ENCODE peak calls at places on chromosomes 16 and 17, in five cellular contexts. A is mammary epithelial cell, Y is SK-N-SH, O is mesenchymal stem cell, I is fibroblast of lung. X is an unnamed sample.

GRCh38 chr16:87463722-87464690 is 28.8 kb downstream of the ZCCHC14 start:
- DNase-seq in A (no peak), Y (no peak), O (peak), I (no peak), X (no peak)

GRCh38 chr17:67784364-67785121 is 40.8 kb upstream of the BPTF start:
- DNase-seq in A (no peak), Y (no peak), O (no peak), I (no peak), X (no peak)

GRCh38 chr16:57529324-57530103 is 6.9 kb downstream of the CCDC102A start:
- DNase-seq in A (no peak), Y (peak), O (no peak), I (no peak), X (peak)

GRCh38 chr17:39653662-39654331 is 11.4 kb upstream of the TCAP start:
- DNase-seq in A (no peak), Y (peak), O (no peak), I (peak), X (peak)

GRCh38 chr17:13001991-13002615 is 15.7 kb downstream of the ELAC2 start:
- DNase-seq in A (no peak), Y (no peak), O (no peak), I (peak), X (peak)

GRCh38 chr17:5610956-5611355 is 26.6 kb upstream of the NLRP1 start:
- DNase-seq in A (no peak), Y (no peak), O (no peak), I (no peak), X (no peak)

GRCh38 chr17:14947671-14948070 is 317.5 kb downstream of the PMP22 start:
- DNase-seq in A (no peak), Y (no peak), O (no peak), I (no peak), X (no peak)

GRCh38 chr16:19898924-19899604 is 14.4 kb upstream of the GPRC5B start:
- DNase-seq in A (peak), Y (peak), O (peak), I (peak), X (peak)

GRCh38 chr17:337866-338265 is 14.7 kb downstream of the RPH3AL start:
- DNase-seq in A (no peak), Y (no peak), O (no peak), I (no peak), X (peak)

GRCh38 chr17:21098934-21099687 is 27.7 kb upstream of the DHRS7B start:
- DNase-seq in A (peak), Y (peak), O (peak), I (peak), X (peak)

GRCh38 chr16:53973021-53973420 is 269.1 kb downstream of the FTO start:
- DNase-seq in A (no peak), Y (no peak), O (no peak), I (no peak), X (no peak)

GRCh38 chr17:12107905-12108304 is 87.2 kb downstream of the MAP2K4 start:
- DNase-seq in A (no peak), Y (no peak), O (peak), I (peak), X (no peak)

GRCh38 chr17:65896889-65897288 is 295.0 kb downstream of the CEP112 start:
- DNase-seq in A (no peak), Y (no peak), O (no peak), I (no peak), X (no peak)

GRCh38 chr16:87226926-87227650 is 90.1 kb downstream of the C16orf95 start:
- DNase-seq in A (no peak), Y (no peak), O (peak), I (peak), X (no peak)

GRCh38 chr17:13550291-13550690 is 51.4 kb downstream of the HS3ST3A1 start:
- DNase-seq in A (peak), Y (no peak), O (no peak), I (no peak), X (no peak)

GRCh38 chr17:16440814-16441629 is 25.7 kb downstream of the TRPV2 start:
- DNase-seq in A (no peak), Y (no peak), O (no peak), I (no peak), X (no peak)

GRCh38 chr17:68843522-68843921 is 111.7 kb downstream of the ABCA8 start:
- DNase-seq in A (no peak), Y (no peak), O (no peak), I (no peak), X (no peak)

GRCh38 chr16:4052801-4053662 is 63.2 kb downstream of the ADCY9 start:
- DNase-seq in A (peak), Y (no peak), O (peak), I (peak), X (no peak)

GRCh38 chr16:13238182-13238581 is 336.8 kb downstream of the SHISA9 start:
- DNase-seq in A (no peak), Y (no peak), O (no peak), I (no peak), X (no peak)

GRCh38 chr16:67707210-67707609 is 11.9 kb downstream of the GFOD2 start:
- DNase-seq in A (no peak), Y (no peak), O (no peak), I (no peak), X (no peak)

GRCh38 chr17:48718162-48718780 is 4.0 kb downstream of the PRAC1 start:
- DNase-seq in A (no peak), Y (no peak), O (peak), I (no peak), X (no peak)

GRCh38 chr17:82787081-82787848 is 35.4 kb downstream of the TBCD start:
- DNase-seq in A (peak), Y (no peak), O (no peak), I (no peak), X (no peak)

GRCh38 chr16:70428178-70428998 is 10.5 kb downstream of the ST3GAL2 start:
- DNase-seq in A (peak), Y (peak), O (peak), I (peak), X (peak)

GRCh38 chr17:30222741-30223175 is 12.7 kb downstream of the SLC6A4 start:
- DNase-seq in A (no peak), Y (no peak), O (no peak), I (no peak), X (no peak)

GRCh38 chr16:57132470-57132869 is 40.1 kb downstream of the CPNE2 start:
- DNase-seq in A (no peak), Y (no peak), O (no peak), I (no peak), X (peak)

GRCh38 chr16:47848481-47849109 is 307.2 kb downstream of the ABCC12 start:
- DNase-seq in A (peak), Y (no peak), O (peak), I (peak), X (no peak)

GRCh38 chr17:51869387-51869786 is 289.1 kb downstream of the CA10 start:
- DNase-seq in A (peak), Y (no peak), O (peak), I (no peak), X (no peak)

GRCh38 chr17:63398680-63399079 is 47.4 kb downstream of the CYB561 start:
- DNase-seq in A (no peak), Y (no peak), O (no peak), I (no peak), X (no peak)

GRCh38 chr17:63402808-63403207 is 43.3 kb downstream of the CYB561 start:
- DNase-seq in A (no peak), Y (no peak), O (peak), I (peak), X (no peak)

GRCh38 chr17:63395075-63395815 is 50.9 kb downstream of the CYB561 start:
- DNase-seq in A (no peak), Y (no peak), O (no peak), I (peak), X (no peak)

GRCh38 chr17:63399856-63400255 is 46.2 kb downstream of the CYB561 start:
- DNase-seq in A (no peak), Y (peak), O (peak), I (peak), X (peak)

GRCh38 chr17:63399316-63399715 is 46.8 kb downstream of the CYB561 start:
- DNase-seq in A (no peak), Y (peak), O (peak), I (peak), X (no peak)
- H3K9ac ChIP-seq in A (no peak), Y (peak), O (peak), I (no peak), X (no peak)

GRCh38 chr16:1073262-1073558 is 663 bp downstream of the SSTR5 start:
- DNase-seq in A (no peak), Y (no peak), O (no peak), I (no peak), X (no peak)
- H3K9ac ChIP-seq in A (no peak), Y (no peak), O (no peak), I (no peak), X (no peak)

DNA sequence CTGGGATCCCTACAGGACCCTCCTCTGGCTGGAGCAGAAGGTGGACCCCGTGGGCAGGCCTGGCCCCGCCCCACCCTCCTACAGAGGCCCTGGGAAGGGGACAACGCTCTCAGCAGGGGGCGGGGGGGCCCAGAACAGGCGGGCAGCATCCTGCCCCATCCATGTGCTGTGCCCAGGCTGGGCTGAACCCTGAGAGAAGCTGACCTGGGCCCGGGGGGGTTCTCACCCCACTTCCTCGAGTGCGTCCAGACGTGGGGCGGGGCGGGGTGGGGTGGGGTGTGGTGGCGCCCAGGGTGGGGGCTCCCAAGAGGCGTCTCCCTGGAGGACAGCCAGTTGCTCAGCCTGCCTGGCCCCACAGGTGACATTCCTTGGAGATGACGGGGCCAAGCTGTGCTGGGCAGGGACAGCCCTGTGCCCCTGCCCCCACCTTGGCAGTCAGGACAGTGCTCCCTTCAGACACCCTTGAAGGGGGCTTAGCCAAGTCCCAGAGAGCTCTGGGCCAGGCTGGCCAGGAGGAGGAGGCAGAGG is 390 bp upstream of the UNC13D start:
- DNase-seq in A (peak), Y (peak), O (no peak), I (no peak), X (peak)
- H3K9ac ChIP-seq in A (no peak), Y (no peak), O (peak), I (no peak), X (peak)

DNA sequence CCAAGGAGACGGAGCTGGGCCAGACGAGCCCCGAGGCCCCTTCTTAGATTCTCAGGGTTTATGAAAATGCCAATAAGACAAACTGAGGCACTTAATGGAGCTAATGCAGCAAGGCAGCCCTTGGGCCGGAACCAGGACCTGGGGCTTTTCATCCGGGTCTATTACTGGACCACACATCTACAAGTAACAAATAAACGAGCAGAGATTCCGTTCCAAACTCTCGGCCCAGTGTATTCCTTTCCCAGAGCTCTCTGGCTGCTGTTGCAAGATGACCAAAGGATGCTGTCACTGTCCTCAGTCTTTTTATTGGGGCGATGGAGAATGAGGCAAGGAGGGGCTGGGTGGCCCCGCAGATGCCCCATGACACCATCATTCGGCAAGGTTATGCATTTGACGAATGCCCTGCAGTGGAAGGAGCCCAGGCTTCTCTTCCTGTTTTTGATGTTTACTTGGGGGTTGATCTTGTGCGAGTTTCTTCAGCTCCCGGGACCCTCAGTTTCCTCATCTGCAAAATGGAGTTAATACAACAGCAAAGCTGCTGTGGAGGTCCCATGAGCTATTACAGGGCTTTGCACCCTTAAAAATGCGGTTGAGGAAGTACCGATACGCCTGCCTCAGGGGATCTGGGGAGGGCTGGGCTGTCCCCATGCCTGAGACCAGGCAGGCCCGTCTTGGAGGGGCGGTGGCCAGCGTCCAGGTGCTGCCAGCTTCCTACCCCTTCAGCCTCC is 1.1 kb upstream of the NTN1 start:
- DNase-seq in A (no peak), Y (no peak), O (no peak), I (no peak), X (no peak)
- H3K9ac ChIP-seq in A (no peak), Y (no peak), O (no peak), I (no peak), X (no peak)

GRCh38 chr16:83955218-83956130 is 2.4 kb downstream of the OSGIN1 start:
- DNase-seq in A (no peak), Y (no peak), O (peak), I (peak), X (peak)
- H3K9ac ChIP-seq in A (no peak), Y (no peak), O (peak), I (no peak), X (no peak)

GRCh38 chr16:2156025-2156848 is 655 bp downstream of the TRAF7 start:
- DNase-seq in A (peak), Y (peak), O (peak), I (peak), X (peak)
- H3K9ac ChIP-seq in A (peak), Y (peak), O (peak), I (peak), X (peak)

X was measured in kidney.